ENCODE peak calls at places on chromosome 21, in eight cellular contexts. P is Right ventricle myocardium superior; E is ELF-1; V is T-helper 17 cell; T is natural killer cell; X is amygdala; I is stimulated activated naive B cell treated with anti-CD40 and anti-IgM and Interleukin-4, amounts not matched to agents 10 μg/mL and 1 μg/mL and 100 μg/mL, for 72 hours; L is HTR-8/SVneo. J is an unnamed sample.

GRCh38 chr21:43645987-43646386 is 13.3 kb downstream of the HSF2BP start:
- DNase-seq in P (no peak), E (no peak), V (no peak), T (no peak), X (no peak), I (no peak), L (no peak), J (no peak)

GRCh38 chr21:18902641-18903040 is 499.1 kb upstream of the TMPRSS15 start:
- DNase-seq in P (no peak), E (no peak), V (no peak), T (no peak), X (no peak), I (no peak), L (no peak), J (no peak)

GRCh38 chr21:45256021-45256911 is 31.4 kb downstream of the POFUT2 start:
- DNase-seq in P (peak), E (no peak), V (no peak), T (no peak), X (no peak), I (no peak), L (no peak), J (no peak)

GRCh38 chr21:42088148-42088547 is 17.0 kb downstream of the UMODL1 start:
- DNase-seq in P (no peak), E (no peak), V (no peak), T (no peak), X (no peak), I (no peak), L (no peak), J (no peak)

GRCh38 chr21:43367859-43368258 is 59.1 kb downstream of the SIK1 start:
- DNase-seq in P (no peak), E (no peak), V (no peak), T (no peak), X (no peak), I (no peak), L (no peak), J (no peak)

GRCh38 chr21:45102391-45102932 is 28.1 kb downstream of the ADARB1 start:
- DNase-seq in P (no peak), E (no peak), V (no peak), T (no peak), X (no peak), I (no peak), L (peak), J (peak)

GRCh38 chr21:25964009-25964408 is 206.6 kb downstream of the APP start:
- DNase-seq in P (no peak), E (no peak), V (no peak), T (no peak), X (no peak), I (no peak), L (no peak), J (no peak)

GRCh38 chr21:41610042-41610839 is 102.3 kb upstream of the TMPRSS2 start:
- DNase-seq in P (peak), E (peak), V (no peak), T (no peak), X (no peak), I (peak), L (no peak), J (peak)

GRCh38 chr21:42642219-42642745 is 11.1 kb upstream of the PDE9A start:
- DNase-seq in P (peak), E (no peak), V (no peak), T (no peak), X (no peak), I (no peak), L (no peak), J (no peak)

GRCh38 chr21:41778974-41779600 is 12.2 kb upstream of the RIPK4 start:
- DNase-seq in P (no peak), E (peak), V (no peak), T (no peak), X (no peak), I (no peak), L (no peak), J (no peak)

GRCh38 chr21:44090332-44090731 is 16.9 kb upstream of the PWP2 start:
- DNase-seq in P (no peak), E (no peak), V (no peak), T (no peak), X (no peak), I (peak), L (no peak), J (no peak)

GRCh38 chr21:46482225-46482845 is 23.6 kb downstream of the DIP2A start:
- DNase-seq in P (no peak), E (no peak), V (no peak), T (no peak), X (no peak), I (no peak), L (no peak), J (no peak)

GRCh38 chr21:29190920-29191319 is 60.5 kb downstream of the MAP3K7CL start:
- DNase-seq in P (peak), E (no peak), V (no peak), T (no peak), X (no peak), I (no peak), L (no peak), J (peak)

GRCh38 chr21:36211660-36212512 is 55.3 kb downstream of the DOP1B start:
- DNase-seq in P (no peak), E (no peak), V (no peak), T (no peak), X (no peak), I (no peak), L (peak), J (peak)

GRCh38 chr21:44521928-44522752 is 17.9 kb downstream of the KRTAP10-1 start:
- DNase-seq in P (peak), E (no peak), V (no peak), T (no peak), X (no peak), I (no peak), L (no peak), J (no peak)

GRCh38 chr21:41953249-41953830 is 478 bp downstream of the C2CD2 start:
- DNase-seq in P (peak), E (no peak), V (no peak), T (no peak), X (no peak), I (no peak), L (no peak), J (peak)

GRCh38 chr21:43884012-43884860 is 19.2 kb downstream of the AGPAT3 start:
- DNase-seq in P (no peak), E (peak), V (no peak), T (no peak), X (no peak), I (no peak), L (no peak), J (no peak)

GRCh38 chr21:15686506-15686905 is 43.3 kb upstream of the USP25 start:
- DNase-seq in P (no peak), E (no peak), V (no peak), T (no peak), X (no peak), I (no peak), L (no peak), J (no peak)

GRCh38 chr21:28986677-28987076 is 6.0 kb downstream of the LTN1 start:
- DNase-seq in P (no peak), E (no peak), V (no peak), T (no peak), X (no peak), I (no peak), L (no peak), J (no peak)

GRCh38 chr21:36816556-36817130 is 117.7 kb downstream of the SIM2 start:
- DNase-seq in P (no peak), E (no peak), V (no peak), T (no peak), X (no peak), I (no peak), L (no peak), J (no peak)

GRCh38 chr21:36964398-36964797 is 2.1 kb downstream of the HLCS start:
- DNase-seq in P (no peak), E (no peak), V (no peak), T (no peak), X (no peak), I (no peak), L (no peak), J (no peak)

GRCh38 chr21:33265664-33266049 is 510 bp upstream of the IL10RB start:
- DNase-seq in P (peak), E (peak), V (no peak), T (peak), X (no peak), I (peak), L (no peak), J (no peak)

GRCh38 chr21:25826652-25827051 is 91.9 kb downstream of the GABPA start:
- DNase-seq in P (no peak), E (no peak), V (no peak), T (no peak), X (no peak), I (no peak), L (no peak), J (no peak)

J was measured in AG10803.